ENCODE peak calls at places on chromosomes 7 and 10, in five cellular contexts. A is HepG2, S is sigmoid colon, Y is stomach, J is HCT116. E is an unnamed sample. For H3K4me1, the result is how much of the 10 kb centered on the place peaks cover.

GRCh38 chr7:50665403-50666123 is 100.4 kb upstream of the DDC start:
- DNase-seq in S (peak), Y (no peak), J (no peak), A (no peak), E (no peak)

GRCh38 chr10:99775850-99776249 is 6.6 kb upstream of the ABCC2 start:
- DNase-seq in S (no peak), Y (no peak), A (peak), J (peak), E (no peak)

GRCh38 chr7:30918676-30919075 is 7.0 kb downstream of the AQP1 start:
- DNase-seq in A (no peak), J (no peak), S (peak), Y (no peak), E (peak)

GRCh38 chr10:35218339-35218955 is 91.8 kb downstream of the CREM start:
- DNase-seq in S (peak), Y (peak), J (peak), A (peak), E (peak)

GRCh38 chr7:55036958-55037357 is 18.1 kb downstream of the EGFR start:
- DNase-seq in S (no peak), A (no peak), Y (no peak), J (no peak), E (no peak)

GRCh38 chr7:148553979-148554378 is 36.6 kb upstream of the C7orf33 start:
- DNase-seq in S (no peak), J (no peak), A (no peak), Y (no peak), E (no peak)

GRCh38 chr7:29035044-29035740 is 77.1 kb upstream of the TRIL start:
- DNase-seq in J (peak), Y (no peak), S (no peak), A (peak), E (no peak)

GRCh38 chr10:55627526-55628170 is 733.4 kb downstream of the ZWINT start:
- DNase-seq in S (no peak), J (no peak), A (no peak), Y (no peak), E (no peak)

GRCh38 chr7:120981888-120982615 is 6.5 kb upstream of the CPED1 start:
- DNase-seq in S (no peak), J (no peak), Y (no peak), A (no peak), E (no peak)

GRCh38 chr10:73793456-73793855 is 8.1 kb downstream of the ZSWIM8 start:
- DNase-seq in A (no peak), Y (no peak), S (no peak), J (no peak), E (no peak)

GRCh38 chr7:46680147-46680546 is 759.1 kb upstream of the IGFBP3 start:
- DNase-seq in A (no peak), Y (no peak), S (no peak), J (no peak), E (no peak)

GRCh38 chr7:54546081-54546985 is 4.2 kb downstream of the VSTM2A start:
- DNase-seq in S (no peak), J (no peak), Y (no peak), A (peak), E (no peak)

GRCh38 chr10:70668454-70668970 is 3.8 kb upstream of the ADAMTS14 start:
- DNase-seq in J (no peak), S (no peak), Y (no peak), A (no peak), E (no peak)

GRCh38 chr7:129864042-129864441 is 88.7 kb downstream of the UBE2H start:
- DNase-seq in J (no peak), A (no peak), Y (peak), S (no peak), E (no peak)

GRCh38 chr7:69968969-69969368 is 370.7 kb downstream of the AUTS2 start:
- DNase-seq in Y (no peak), S (no peak), A (no peak), J (no peak), E (no peak)

GRCh38 chr7:1621718-1622117 is 48.4 kb upstream of the ELFN1 start:
- DNase-seq in J (no peak), A (no peak), Y (no peak), S (no peak), E (no peak)

GRCh38 chr10:33237736-33238624 is 96.5 kb downstream of the NRP1 start:
- DNase-seq in Y (no peak), S (no peak), J (peak), A (peak), E (no peak)

GRCh38 chr7:7681936-7682329 is 36.5 kb downstream of the RPA3 start:
- DNase-seq in S (no peak), J (no peak), A (no peak), Y (no peak), E (no peak)

GRCh38 chr7:155340721-155341120 is 43.0 kb downstream of the INSIG1 start:
- DNase-seq in A (no peak), S (no peak), J (no peak), Y (no peak), E (no peak)

GRCh38 chr10:116636976-116637375 is 16.2 kb downstream of the PNLIPRP2 start:
- DNase-seq in A (no peak), S (no peak), Y (no peak), J (no peak), E (no peak)

GRCh38 chr10:67697646-67698245 is 1.8 kb upstream of the CTNNA3 start:
- DNase-seq in A (peak), S (no peak), J (peak), Y (no peak), E (no peak)

GRCh38 chr7:152158801-152159587 is 133.5 kb downstream of the GALNT11 start:
- DNase-seq in J (no peak), S (no peak), A (no peak), Y (no peak), E (no peak)

GRCh38 chr10:11830836-11831519 is 7.8 kb downstream of the PROSER2 start:
- DNase-seq in A (no peak), J (no peak), Y (peak), S (peak), E (no peak)

GRCh38 chr7:142873281-142873784 is 12.2 kb downstream of the TRPV6 start:
- DNase-seq in J (peak), S (no peak), Y (peak), A (no peak), E (no peak)

GRCh38 chr7:74324499-74325229 is 35.5 kb downstream of the CLIP2 start:
- DNase-seq in S (peak), J (no peak), A (no peak), Y (no peak), E (no peak)

GRCh38 chr7:132066776-132067175 is 509.5 kb downstream of the PLXNA4 start:
- DNase-seq in J (no peak), S (no peak), Y (no peak), A (no peak), E (no peak)

GRCh38 chr7:65800890-65801341 is 72.0 kb upstream of the VKORC1L1 start:
- DNase-seq in J (no peak), Y (no peak), A (no peak), S (no peak), E (peak)

GRCh38 chr10:74882427-74882826 is 56.0 kb downstream of the KAT6B start:
- DNase-seq in S (no peak), A (peak), J (no peak), Y (no peak), E (no peak)

GRCh38 chr7:72163266-72163665 is 248.9 kb downstream of the CALN1 start:
- DNase-seq in Y (no peak), J (no peak), A (no peak), S (no peak), E (no peak)

GRCh38 chr10:75097666-75098285 is 13.7 kb upstream of the SAMD8 start:
- DNase-seq in Y (no peak), A (peak), S (no peak), J (no peak), E (peak)

GRCh38 chr7:97819161-97819560 is 53.0 kb downstream of the ASNS start:
- DNase-seq in A (peak), Y (no peak), S (no peak), J (peak), E (no peak)

GRCh38 chr10:3763852-3764625 is 21.0 kb downstream of the KLF6 start:
- DNase-seq in J (no peak), Y (no peak), S (no peak), A (no peak), E (peak)

GRCh38 chr10:102605712-102606111 is 38.6 kb upstream of the TRIM8 start:
- DNase-seq in Y (no peak), A (no peak), S (peak), J (no peak), E (no peak)

GRCh38 chr10:127982601-127983000 is 75.7 kb downstream of the PTPRE start:
- DNase-seq in A (no peak), Y (no peak), J (no peak), S (peak), E (peak)

GRCh38 chr10:10819206-10819856 is 198.3 kb upstream of the CELF2 start:
- DNase-seq in Y (no peak), J (no peak), S (no peak), A (no peak), E (no peak)

GRCh38 chr7:28002638-28003037 is 178.0 kb downstream of the JAZF1 start:
- DNase-seq in S (no peak), J (no peak), A (no peak), Y (no peak), E (no peak)

GRCh38 chr10:102119417-102120141 is 589 bp downstream of the LDB1 start:
- DNase-seq in A (no peak), J (peak), Y (peak), S (peak), E (peak)

GRCh38 chr10:63976538-63976937 is 455.3 kb downstream of the REEP3 start:
- DNase-seq in J (peak), S (no peak), Y (peak), A (peak), E (no peak)

GRCh38 chr7:88670536-88670935 is 89.0 kb upstream of the ZNF804B start:
- DNase-seq in S (no peak), A (no peak), J (no peak), Y (no peak), E (no peak)

GRCh38 chr7:158077441-158077840 is 510.2 kb downstream of the PTPRN2 start:
- DNase-seq in Y (no peak), A (no peak), J (no peak), S (no peak), E (no peak)
- H3K4me1 ChIP-seq in Y (under half), A (under half), J (under half), S (under half), E (under half)

GRCh38 chr7:3953946-3954345 is 652.9 kb downstream of the SDK1 start:
- DNase-seq in J (no peak), S (no peak), A (peak), Y (no peak), E (no peak)

GRCh38 chr7:3956949-3957348 is 655.9 kb downstream of the SDK1 start:
- DNase-seq in S (no peak), A (no peak), Y (no peak), J (no peak), E (no peak)

GRCh38 chr7:3957735-3958491 is 656.9 kb downstream of the SDK1 start:
- DNase-seq in S (no peak), J (no peak), A (no peak), Y (no peak), E (no peak)

GRCh38 chr7:3955026-3955425 is 654.0 kb downstream of the SDK1 start:
- DNase-seq in J (no peak), A (no peak), S (no peak), Y (no peak), E (no peak)

GRCh38 chr7:3955751-3956696 is 655.0 kb downstream of the SDK1 start:
- DNase-seq in J (no peak), Y (no peak), S (no peak), A (no peak), E (no peak)
- TF ChIP-seq POLR2AphosphoS5 in J (no peak), Y (no peak), S (no peak), A (no peak), E (no peak)

GRCh38 chr10:50316169-50316568 is 64.9 kb upstream of the ASAH2 start:
- DNase-seq in A (no peak), S (no peak), J (no peak), Y (peak), E (no peak)

GRCh38 chr10:50316695-50317648 is 65.7 kb upstream of the ASAH2 start:
- DNase-seq in S (no peak), J (no peak), A (no peak), Y (no peak), E (no peak)

GRCh38 chr10:50312464-50313437 is 61.4 kb upstream of the ASAH2 start:
- DNase-seq in S (no peak), Y (no peak), J (no peak), A (no peak), E (no peak)

GRCh38 chr10:50318129-50318528 is 66.8 kb upstream of the ASAH2 start:
- DNase-seq in Y (no peak), J (no peak), A (no peak), S (no peak), E (no peak)

GRCh38 chr10:50314169-50315071 is 63.1 kb upstream of the ASAH2 start:
- DNase-seq in S (no peak), A (no peak), J (no peak), Y (no peak), E (no peak)
- H3K4me1 ChIP-seq in S (under half), A (under half), J (under half), Y (under half), E (under half)

GRCh38 chr10:96709525-96709924 is 10.8 kb downstream of the PIK3AP1 start:
- DNase-seq in S (no peak), Y (no peak), A (no peak), J (no peak), E (no peak)
- TF ChIP-seq POLR2AphosphoS5 in S (no peak), Y (no peak), A (no peak), J (no peak), E (no peak)

GRCh38 chr7:40829201-40829600 is 694.4 kb downstream of the SUGCT start:
- DNase-seq in A (no peak), J (no peak), Y (no peak), S (no peak), E (no peak)
- H3K4me1 ChIP-seq in A (under half), J (under half), Y (under half), S (under half), E (under half)

DNA sequence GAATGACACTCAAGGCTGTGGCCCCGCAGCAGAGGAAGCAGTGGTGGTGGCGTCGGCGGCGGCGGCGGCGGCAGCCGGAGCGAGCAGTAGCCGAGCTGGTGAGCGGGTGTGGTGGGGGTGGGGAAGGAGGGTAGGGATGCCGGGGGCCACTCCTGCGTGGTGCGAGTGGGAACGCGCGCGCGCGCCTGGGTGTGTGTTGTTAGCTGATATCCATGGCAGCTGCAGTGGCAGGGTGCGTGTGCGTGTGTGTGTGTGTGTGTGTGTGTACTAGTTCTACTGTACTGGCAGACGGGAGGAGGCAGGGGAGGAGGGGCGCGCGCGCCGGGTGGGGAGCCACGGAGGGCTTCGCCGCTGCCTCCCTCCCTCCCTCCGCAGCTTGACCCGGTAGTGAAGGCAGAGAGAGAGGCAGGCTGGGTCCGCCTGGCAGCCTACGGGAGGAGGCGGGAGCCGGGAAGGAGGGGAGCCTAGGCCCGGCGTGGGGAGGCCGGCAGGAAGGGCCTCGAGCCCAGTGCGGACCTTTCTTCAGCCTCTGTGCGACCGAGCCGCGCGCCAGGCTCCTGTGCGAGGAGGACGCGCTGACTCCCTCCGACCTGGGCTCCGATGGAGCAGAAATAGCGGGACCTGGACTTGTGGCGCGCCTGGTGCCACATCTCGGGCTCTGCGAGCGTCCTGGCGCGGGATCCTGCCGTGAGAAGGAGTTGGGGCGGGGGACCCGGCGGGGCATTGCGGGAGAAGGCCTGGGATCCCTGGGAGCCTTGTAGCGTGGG is at the start of gene MAGI2:
- DNase-seq in Y (peak), J (no peak), S (peak), A (peak), E (peak)
- TF ChIP-seq POLR2AphosphoS5 in Y (peak), J (no peak), S (peak), A (no peak), E (no peak)

GRCh38 chr10:2076528-2076927 is 339.2 kb upstream of the ADARB2 start:
- DNase-seq in J (no peak), Y (no peak), A (no peak), S (no peak), E (no peak)

GRCh38 chr10:2077231-2077630 is 339.9 kb upstream of the ADARB2 start:
- DNase-seq in S (no peak), J (no peak), A (no peak), Y (no peak), E (no peak)

GRCh38 chr10:2079603-2080078 is 342.3 kb upstream of the ADARB2 start:
- DNase-seq in A (peak), S (no peak), J (no peak), Y (no peak), E (no peak)

GRCh38 chr10:2083591-2083990 is 346.3 kb upstream of the ADARB2 start:
- DNase-seq in S (no peak), J (no peak), A (no peak), Y (no peak), E (no peak)

GRCh38 chr10:2081501-2081900 is 344.2 kb upstream of the ADARB2 start:
- DNase-seq in S (no peak), Y (no peak), A (no peak), J (no peak), E (no peak)
- H3K4me1 ChIP-seq in S (under half), Y (under half), A (under half), J (under half), E (under half)

GRCh38 chr7:16711730-16712129 is 41.8 kb upstream of the TSPAN13 start:
- DNase-seq in Y (no peak), S (no peak), J (no peak), A (no peak), E (no peak)
- TF ChIP-seq POLR2AphosphoS5 in Y (no peak), S (no peak), J (no peak), A (no peak), E (no peak)

GRCh38 chr10:88346151-88346977 is 236.8 kb downstream of the RNLS start:
- DNase-seq in A (peak), Y (no peak), S (no peak), J (no peak), E (no peak)

GRCh38 chr10:88342733-88343310 is 240.3 kb downstream of the RNLS start:
- DNase-seq in Y (no peak), A (no peak), J (no peak), S (no peak), E (no peak)

GRCh38 chr10:88347022-88347421 is 236.1 kb downstream of the RNLS start:
- DNase-seq in A (no peak), S (no peak), J (no peak), Y (no peak), E (no peak)

GRCh38 chr10:88347597-88348304 is 235.4 kb downstream of the RNLS start:
- DNase-seq in S (no peak), Y (no peak), A (no peak), J (no peak), E (no peak)

DNA sequence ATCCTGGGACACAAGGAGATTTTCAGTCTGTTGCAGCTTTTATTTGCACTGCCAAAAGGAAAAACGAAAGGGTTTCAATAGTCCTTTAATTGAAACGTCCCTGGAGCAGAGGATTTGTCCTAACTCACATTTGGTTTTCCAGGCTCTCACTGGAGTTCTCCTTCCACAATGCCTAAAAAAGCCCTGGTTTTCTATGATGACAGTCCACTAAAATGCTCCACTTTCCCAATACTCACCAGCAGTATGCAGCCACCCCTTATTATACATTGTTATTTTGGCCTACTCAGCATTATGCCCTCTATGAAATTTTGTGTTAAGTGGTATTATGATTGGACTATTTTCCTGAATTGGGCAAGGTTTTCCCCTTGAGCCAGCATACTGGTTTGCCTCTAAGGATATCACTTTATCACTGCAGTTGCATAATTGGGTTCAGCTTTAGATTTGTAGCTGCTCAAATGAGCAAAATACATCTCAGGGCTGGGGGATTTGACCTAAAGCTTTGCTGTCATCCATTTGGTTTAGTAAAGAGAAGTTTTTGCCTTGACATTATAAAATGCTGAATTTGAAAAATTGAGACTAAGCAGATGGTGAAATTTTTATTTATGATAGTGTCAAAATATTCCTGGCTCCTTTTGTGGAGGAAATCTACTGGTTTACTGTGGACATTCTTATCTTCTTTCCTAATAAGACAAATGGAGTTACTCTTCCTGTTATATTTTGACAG is 239.2 kb downstream of the RNLS start:
- DNase-seq in S (no peak), A (no peak), J (no peak), Y (no peak), E (no peak)
- H3K4me1 ChIP-seq in S (under half), A (under half), J (under half), Y (under half), E (under half)